ENCODE peak calls at places on chromosomes 2 and 18, in seven cellular contexts. T is H54; S is stimulated activated CD4-positive, alpha-beta T cell treated with anti-CD3 and anti-CD28 coated beads, Interleukin-15, amount 100 ng/mL, for 24 hours; Y is T follicular helper cell; P is omental fat pad; B is GM18507; E is activated effector memory CD4-positive, alpha-beta T cell treated with anti-CD3 and anti-CD28 coated beads, Interleukin-2, amount 50 U/mL, for 16 hours. J is an unnamed sample.

GRCh38 chr18:70419526-70419925 is 130.7 kb downstream of the SOCS6 start:
- DNase-seq in T (no peak), S (no peak), Y (no peak), P (no peak), B (no peak), E (no peak), J (no peak)

GRCh38 chr2:111198701-111199100 is 78.0 kb downstream of the BCL2L11 start:
- DNase-seq in T (no peak), S (no peak), Y (no peak), P (no peak), B (no peak), E (no peak), J (no peak)

GRCh38 chr2:128408349-128409305 is 90.0 kb upstream of the HS6ST1 start:
- DNase-seq in T (peak), S (no peak), Y (no peak), P (no peak), B (no peak), E (peak), J (peak)

GRCh38 chr2:239580199-239580527 is 179.3 kb upstream of the HDAC4 start:
- DNase-seq in T (no peak), S (no peak), Y (no peak), P (no peak), B (no peak), E (no peak), J (no peak)

GRCh38 chr18:12391487-12392136 is 14.6 kb upstream of the AFG3L2 start:
- DNase-seq in T (no peak), S (peak), Y (peak), P (no peak), B (no peak), E (peak), J (peak)

GRCh38 chr2:218266316-218266979 is 3.5 kb downstream of the AAMP start:
- DNase-seq in T (no peak), S (no peak), Y (no peak), P (no peak), B (no peak), E (no peak), J (no peak)

GRCh38 chr2:56184500-56184996 is 758 bp downstream of the CCDC85A start:
- DNase-seq in T (peak), S (peak), Y (no peak), P (no peak), B (no peak), E (no peak), J (no peak)

GRCh38 chr18:56246912-56247311 is 391.5 kb downstream of the TXNL1 start:
- DNase-seq in T (no peak), S (no peak), Y (no peak), P (no peak), B (no peak), E (no peak), J (no peak)

GRCh38 chr2:226304308-226304707 is 495.3 kb downstream of the IRS1 start:
- DNase-seq in T (no peak), S (no peak), Y (no peak), P (no peak), B (no peak), E (no peak), J (no peak)

GRCh38 chr18:69494841-69495240 is 94.2 kb downstream of the DOK6 start:
- DNase-seq in T (no peak), S (no peak), Y (no peak), P (no peak), B (no peak), E (no peak), J (no peak)

GRCh38 chr2:80322337-80322920 is 17.9 kb upstream of the LRRTM1 start:
- DNase-seq in T (no peak), S (no peak), Y (no peak), P (no peak), B (no peak), E (no peak), J (no peak)

GRCh38 chr2:8154270-8154669 is 527.6 kb upstream of the ID2 start:
- DNase-seq in T (no peak), S (peak), Y (no peak), P (no peak), B (no peak), E (no peak), J (no peak)

GRCh38 chr2:10978112-10978670 is 66.5 kb downstream of the KCNF1 start:
- DNase-seq in T (no peak), S (no peak), Y (no peak), P (no peak), B (no peak), E (peak), J (no peak)

GRCh38 chr2:31137211-31138036 is 816 bp downstream of the GALNT14 start:
- DNase-seq in T (no peak), S (peak), Y (no peak), P (no peak), B (no peak), E (no peak), J (peak)

GRCh38 chr2:164456599-164456998 is 164.7 kb downstream of the GRB14 start:
- DNase-seq in T (no peak), S (no peak), Y (no peak), P (no peak), B (no peak), E (no peak), J (peak)

GRCh38 chr2:188293601-188294482 is 2.2 kb downstream of the GULP1 start:
- DNase-seq in T (no peak), S (no peak), Y (no peak), P (peak), B (no peak), E (no peak), J (peak)

GRCh38 chr2:66897676-66898280 is 462.9 kb downstream of the MEIS1 start:
- DNase-seq in T (no peak), S (no peak), Y (no peak), P (no peak), B (no peak), E (no peak), J (no peak)

GRCh38 chr2:203870481-203870880 is 2.9 kb downstream of the CTLA4 start:
- DNase-seq in T (no peak), S (peak), Y (no peak), P (no peak), B (no peak), E (no peak), J (no peak)

GRCh38 chr2:223264541-223265171 is 212.7 kb downstream of the KCNE4 start:
- DNase-seq in T (no peak), S (no peak), Y (no peak), P (no peak), B (no peak), E (no peak), J (no peak)

J was measured in SK-N-SH.